ENCODE peak calls at places on chromosomes 11 and 22, in five cellular contexts. V is stimulated activated CD8-positive, alpha-beta memory T cell treated with anti-CD3 and anti-CD28 coated beads, Interleukin-15, amount 100 ng/mL, for 24 hours; G is neural progenitor cell; M is fibroblast of mammary gland; J is SHP77. B is an unnamed sample.

GRCh38 chr22:48627203-48627602 is 1200.5 kb downstream of the BRD1 start:
- DNase-seq in V (no peak), G (peak), M (no peak), J (peak), B (no peak)

GRCh38 chr11:2768471-2769408 is 68.9 kb upstream of the KCNQ1OT1 start:
- DNase-seq in V (no peak), G (no peak), M (peak), J (no peak), B (peak)

GRCh38 chr22:48547971-48548370 is 1279.7 kb downstream of the BRD1 start:
- DNase-seq in V (no peak), G (no peak), M (no peak), J (no peak), B (no peak)

GRCh38 chr11:45267660-45268340 is 18.3 kb downstream of the SYT13 start:
- DNase-seq in V (no peak), G (peak), M (no peak), J (no peak), B (no peak)

GRCh38 chr11:119481667-119482400 is 58.9 kb upstream of the THY1 start:
- DNase-seq in V (no peak), G (no peak), M (no peak), J (no peak), B (no peak)

GRCh38 chr11:123473941-123474668 is 44.0 kb downstream of the GRAMD1B start:
- DNase-seq in V (no peak), G (no peak), M (peak), J (no peak), B (peak)

GRCh38 chr11:66694056-66694410 is 16.3 kb upstream of the RBM4B start:
- DNase-seq in V (no peak), G (no peak), M (no peak), J (no peak), B (no peak)

GRCh38 chr11:46541593-46542371 is 52.0 kb downstream of the AMBRA1 start:
- DNase-seq in V (no peak), G (no peak), M (no peak), J (no peak), B (no peak)

GRCh38 chr22:44739024-44739423 is 13.4 kb upstream of the ARHGAP8 start:
- DNase-seq in V (no peak), G (no peak), M (no peak), J (no peak), B (no peak)

GRCh38 chr11:119594639-119595249 is 134.3 kb downstream of the NECTIN1 start:
- DNase-seq in V (no peak), G (no peak), M (peak), J (no peak), B (peak)

GRCh38 chr11:57751676-57752253 is at the start of gene BTBD18:
- DNase-seq in V (no peak), G (peak), M (peak), J (peak), B (peak)

GRCh38 chr11:128884703-128885338 is 6.3 kb upstream of the KCNJ5 start:
- DNase-seq in V (no peak), G (peak), M (peak), J (peak), B (peak)

GRCh38 chr11:77593883-77594282 is 4.1 kb downstream of the AQP11 start:
- DNase-seq in V (no peak), G (no peak), M (no peak), J (no peak), B (no peak)

GRCh38 chr11:33994937-33995336 is 56.6 kb upstream of the CAPRIN1 start:
- DNase-seq in V (no peak), G (no peak), M (no peak), J (no peak), B (no peak)